ENCODE peak calls at places on chromosomes 13 and 19, in seven cellular contexts. One of them, this sample, is unnamed.

GRCh38 chr19:38111898-38112297 is 112.1 kb downstream of the DPF1 start:
- DNase-seq in heart right ventricle: no peak
- DNase-seq in breast epithelium: no peak
- DNase-seq in IMR-90: no peak
- DNase-seq in ovary: no peak
- DNase-seq in tibial artery: no peak
- DNase-seq in CD8-positive, alpha-beta memory T cell: no peak
- DNase-seq in this sample: no peak

GRCh38 chr13:97224544-97225324 is 2.6 kb downstream of the MBNL2 start:
- DNase-seq in heart right ventricle: no peak
- DNase-seq in breast epithelium: peak; percentile 68
- DNase-seq in IMR-90: peak; percentile 41
- DNase-seq in ovary: no peak
- DNase-seq in tibial artery: no peak
- DNase-seq in CD8-positive, alpha-beta memory T cell: no peak
- DNase-seq in this sample: peak; percentile 14

GRCh38 chr13:97753942-97754670 is 199.4 kb upstream of the IPO5 start:
- DNase-seq in heart right ventricle: no peak
- DNase-seq in breast epithelium: no peak
- DNase-seq in IMR-90: no peak
- DNase-seq in ovary: no peak
- DNase-seq in tibial artery: no peak
- DNase-seq in CD8-positive, alpha-beta memory T cell: no peak
- DNase-seq in this sample: no peak

GRCh38 chr13:53064721-53065120 is 36.1 kb downstream of the OLFM4 start:
- DNase-seq in heart right ventricle: no peak
- DNase-seq in breast epithelium: no peak
- DNase-seq in IMR-90: no peak
- DNase-seq in ovary: no peak
- DNase-seq in tibial artery: no peak
- DNase-seq in CD8-positive, alpha-beta memory T cell: no peak
- DNase-seq in this sample: no peak

GRCh38 chr13:80524447-80525215 is 183.7 kb upstream of the SPRY2 start:
- DNase-seq in heart right ventricle: no peak
- DNase-seq in breast epithelium: no peak
- DNase-seq in IMR-90: no peak
- DNase-seq in ovary: no peak
- DNase-seq in tibial artery: no peak
- DNase-seq in CD8-positive, alpha-beta memory T cell: no peak
- DNase-seq in this sample: no peak

GRCh38 chr19:30757836-30758617 is 385.8 kb downstream of the ZNF536 start:
- DNase-seq in heart right ventricle: no peak
- DNase-seq in breast epithelium: no peak
- DNase-seq in IMR-90: no peak
- DNase-seq in ovary: no peak
- DNase-seq in tibial artery: no peak
- DNase-seq in CD8-positive, alpha-beta memory T cell: no peak
- DNase-seq in this sample: no peak

GRCh38 chr13:42022796-42023493 is 25.5 kb upstream of the DGKH start:
- DNase-seq in heart right ventricle: no peak
- DNase-seq in breast epithelium: no peak
- DNase-seq in IMR-90: no peak
- DNase-seq in ovary: no peak
- DNase-seq in tibial artery: no peak
- DNase-seq in CD8-positive, alpha-beta memory T cell: no peak
- DNase-seq in this sample: no peak

GRCh38 chr19:13794388-13794751 is 873 bp upstream of the ZSWIM4 start:
- DNase-seq in heart right ventricle: peak; percentile 74
- DNase-seq in breast epithelium: peak; percentile 94
- DNase-seq in IMR-90: peak; percentile 96
- DNase-seq in ovary: peak; percentile 89
- DNase-seq in tibial artery: peak; percentile 88
- DNase-seq in CD8-positive, alpha-beta memory T cell: no peak
- DNase-seq in this sample: no peak

GRCh38 chr13:99516153-99516929 is 15.1 kb downstream of the TM9SF2 start:
- DNase-seq in heart right ventricle: no peak
- DNase-seq in breast epithelium: no peak
- DNase-seq in IMR-90: no peak
- DNase-seq in ovary: no peak
- DNase-seq in tibial artery: no peak
- DNase-seq in CD8-positive, alpha-beta memory T cell: no peak
- DNase-seq in this sample: no peak

GRCh38 chr19:1606138-1606651 is 933 bp upstream of the UQCR11 start:
- DNase-seq in heart right ventricle: no peak
- DNase-seq in breast epithelium: no peak
- DNase-seq in IMR-90: no peak
- DNase-seq in ovary: no peak
- DNase-seq in tibial artery: peak; percentile 28
- DNase-seq in CD8-positive, alpha-beta memory T cell: no peak
- DNase-seq in this sample: no peak

GRCh38 chr19:51156710-51157109 is 14.6 kb downstream of the SIGLEC7 start:
- DNase-seq in heart right ventricle: no peak
- DNase-seq in breast epithelium: no peak
- DNase-seq in IMR-90: no peak
- DNase-seq in ovary: no peak
- DNase-seq in tibial artery: no peak
- DNase-seq in CD8-positive, alpha-beta memory T cell: no peak
- DNase-seq in this sample: no peak
- H3K27ac ChIP-seq in heart right ventricle: no peak overlapping the region
- H3K27ac ChIP-seq in breast epithelium: no peak overlapping the region
- H3K27ac ChIP-seq in IMR-90: no peak overlapping the region
- H3K27ac ChIP-seq in ovary: no peak overlapping the region
- H3K27ac ChIP-seq in tibial artery: no peak overlapping the region
- H3K27ac ChIP-seq in CD8-positive, alpha-beta memory T cell: no peak overlapping the region
- H3K27ac ChIP-seq in this sample: no peak overlapping the region

GRCh38 chr13:85725433-85725832 is 73.8 kb downstream of the SLITRK6 start:
- DNase-seq in heart right ventricle: no peak
- DNase-seq in breast epithelium: no peak
- DNase-seq in IMR-90: no peak
- DNase-seq in ovary: no peak
- DNase-seq in tibial artery: no peak
- DNase-seq in CD8-positive, alpha-beta memory T cell: no peak
- DNase-seq in this sample: no peak

GRCh38 chr13:85724554-85725432 is 74.4 kb downstream of the SLITRK6 start:
- DNase-seq in heart right ventricle: no peak
- DNase-seq in breast epithelium: no peak
- DNase-seq in IMR-90: peak; percentile 68
- DNase-seq in ovary: no peak
- DNase-seq in tibial artery: no peak
- DNase-seq in CD8-positive, alpha-beta memory T cell: no peak
- DNase-seq in this sample: no peak

DNA sequence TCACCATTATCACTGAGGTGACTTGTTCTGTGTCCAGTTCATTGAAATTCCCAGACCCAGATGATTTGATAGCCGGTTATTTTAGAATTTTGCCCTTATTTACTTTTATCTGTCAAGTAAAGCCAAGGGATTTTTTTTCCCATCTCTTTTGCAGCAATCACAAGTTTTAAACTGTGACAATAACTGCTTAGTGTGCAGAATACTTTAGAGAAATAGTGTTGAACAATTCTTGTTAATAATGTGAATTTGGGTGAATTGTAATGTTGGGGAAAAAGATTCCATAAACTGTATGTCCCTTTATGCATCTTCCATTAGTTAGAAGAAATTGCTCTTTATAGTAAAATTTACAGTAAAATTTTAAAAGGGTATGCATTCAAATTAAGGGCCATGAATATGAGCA is 79.5 kb downstream of the SLITRK6 start:
- DNase-seq in heart right ventricle: no peak
- DNase-seq in breast epithelium: no peak
- DNase-seq in IMR-90: no peak
- DNase-seq in ovary: no peak
- DNase-seq in tibial artery: no peak
- DNase-seq in CD8-positive, alpha-beta memory T cell: no peak
- DNase-seq in this sample: no peak
- H3K9me3 ChIP-seq in heart right ventricle: no peaks in the 10 kb centered on the region
- H3K9me3 ChIP-seq in breast epithelium: no peaks in the 10 kb centered on the region
- H3K9me3 ChIP-seq in IMR-90: no peaks in the 10 kb centered on the region
- H3K9me3 ChIP-seq in ovary: no peaks in the 10 kb centered on the region
- H3K9me3 ChIP-seq in tibial artery: no peaks in the 10 kb centered on the region
- H3K9me3 ChIP-seq in CD8-positive, alpha-beta memory T cell: no peaks in the 10 kb centered on the region
- H3K9me3 ChIP-seq in this sample: no peaks in the 10 kb centered on the region

GRCh38 chr19:39970424-39970673 is 616 bp upstream of the PSMC4 start:
- DNase-seq in heart right ventricle: no peak
- DNase-seq in breast epithelium: no peak
- DNase-seq in IMR-90: no peak
- DNase-seq in ovary: no peak
- DNase-seq in tibial artery: no peak
- DNase-seq in CD8-positive, alpha-beta memory T cell: no peak
- DNase-seq in this sample: no peak

GRCh38 chr19:39967561-39967960 is 3.4 kb upstream of the PSMC4 start:
- DNase-seq in heart right ventricle: no peak
- DNase-seq in breast epithelium: no peak
- DNase-seq in IMR-90: no peak
- DNase-seq in ovary: no peak
- DNase-seq in tibial artery: no peak
- DNase-seq in CD8-positive, alpha-beta memory T cell: no peak
- DNase-seq in this sample: no peak

GRCh38 chr19:39969681-39970423 is 1.1 kb upstream of the PSMC4 start:
- DNase-seq in heart right ventricle: no peak
- DNase-seq in breast epithelium: no peak
- DNase-seq in IMR-90: no peak
- DNase-seq in ovary: no peak
- DNase-seq in tibial artery: no peak
- DNase-seq in CD8-positive, alpha-beta memory T cell: no peak
- DNase-seq in this sample: peak; percentile 2

GRCh38 chr19:39969266-39969665 is 1.7 kb upstream of the PSMC4 start:
- DNase-seq in heart right ventricle: no peak
- DNase-seq in breast epithelium: no peak
- DNase-seq in IMR-90: peak; percentile 35
- DNase-seq in ovary: no peak
- DNase-seq in tibial artery: no peak
- DNase-seq in CD8-positive, alpha-beta memory T cell: no peak
- DNase-seq in this sample: no peak

DNA sequence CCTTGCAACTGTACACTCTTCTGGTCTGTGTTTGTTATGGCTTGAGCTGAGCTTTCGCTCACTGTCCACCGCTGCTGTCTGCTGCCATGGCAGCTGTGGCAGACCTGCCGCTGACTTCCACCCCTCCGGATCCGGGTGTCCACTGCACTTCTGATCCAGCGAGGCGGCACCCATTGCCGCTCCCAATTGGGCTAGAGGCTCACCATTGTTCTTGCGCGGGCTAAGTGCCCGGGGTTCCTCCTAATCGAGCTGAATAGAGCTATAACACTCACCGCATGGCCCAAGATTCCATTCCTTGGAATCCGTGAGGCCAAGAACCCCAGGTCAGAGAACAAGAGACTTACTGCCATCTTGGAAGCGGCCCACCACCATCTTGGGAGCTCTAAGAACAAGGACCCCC is 2.2 kb upstream of the PSMC4 start:
- DNase-seq in heart right ventricle: no peak
- DNase-seq in breast epithelium: no peak
- DNase-seq in IMR-90: no peak
- DNase-seq in ovary: no peak
- DNase-seq in tibial artery: no peak
- DNase-seq in CD8-positive, alpha-beta memory T cell: no peak
- DNase-seq in this sample: no peak
- H3K27ac ChIP-seq in heart right ventricle: no peak overlapping the region
- H3K27ac ChIP-seq in breast epithelium: no peak overlapping the region
- H3K27ac ChIP-seq in IMR-90: no peak overlapping the region
- H3K27ac ChIP-seq in ovary: no peak overlapping the region
- H3K27ac ChIP-seq in tibial artery: no peak overlapping the region
- H3K27ac ChIP-seq in CD8-positive, alpha-beta memory T cell: no peak overlapping the region
- H3K27ac ChIP-seq in this sample: peak overlapping the region; percentile 94

GRCh38 chr19:54893406-54893805 is 12.5 kb upstream of the NCR1 start:
- DNase-seq in heart right ventricle: no peak
- DNase-seq in breast epithelium: no peak
- DNase-seq in IMR-90: no peak
- DNase-seq in ovary: no peak
- DNase-seq in tibial artery: no peak
- DNase-seq in CD8-positive, alpha-beta memory T cell: no peak
- DNase-seq in this sample: no peak

DNA sequence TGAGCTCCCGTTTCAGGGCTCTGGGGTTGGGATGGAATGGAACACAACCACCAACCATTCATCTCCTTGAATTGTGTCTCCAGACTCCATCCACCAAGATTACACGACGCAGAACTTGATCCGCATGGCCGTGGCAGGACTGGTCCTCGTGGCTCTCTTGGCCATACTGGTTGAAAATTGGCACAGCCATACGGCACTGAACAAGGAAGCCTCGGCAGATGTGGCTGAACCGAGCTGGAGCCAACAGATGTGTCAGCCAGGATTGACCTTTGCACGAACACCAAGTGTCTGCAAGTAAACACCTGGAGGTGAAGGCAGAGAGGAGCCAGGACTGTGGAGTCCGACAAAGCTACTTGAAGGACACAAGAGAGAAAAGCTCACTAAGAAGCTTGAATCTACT is 15.5 kb downstream of the FCAR start:
- DNase-seq in heart right ventricle: no peak
- DNase-seq in breast epithelium: no peak
- DNase-seq in IMR-90: no peak
- DNase-seq in ovary: no peak
- DNase-seq in tibial artery: no peak
- DNase-seq in CD8-positive, alpha-beta memory T cell: no peak
- DNase-seq in this sample: no peak
- H3K9me3 ChIP-seq in heart right ventricle: no peaks in the 10 kb centered on the region
- H3K9me3 ChIP-seq in breast epithelium: no peaks in the 10 kb centered on the region
- H3K9me3 ChIP-seq in IMR-90: peaks cover 22% of the 10 kb centered on the region
- H3K9me3 ChIP-seq in ovary: no peaks in the 10 kb centered on the region
- H3K9me3 ChIP-seq in tibial artery: no peaks in the 10 kb centered on the region
- H3K9me3 ChIP-seq in CD8-positive, alpha-beta memory T cell: no peaks in the 10 kb centered on the region
- H3K9me3 ChIP-seq in this sample: no peaks in the 10 kb centered on the region

GRCh38 chr13:113040031-113040430 is 65.6 kb upstream of the F7 start:
- DNase-seq in heart right ventricle: no peak
- DNase-seq in breast epithelium: no peak
- DNase-seq in IMR-90: no peak
- DNase-seq in ovary: no peak
- DNase-seq in tibial artery: no peak
- DNase-seq in CD8-positive, alpha-beta memory T cell: no peak
- DNase-seq in this sample: no peak
- H3K27ac ChIP-seq in heart right ventricle: no peak overlapping the region
- H3K27ac ChIP-seq in breast epithelium: no peak overlapping the region
- H3K27ac ChIP-seq in IMR-90: no peak overlapping the region
- H3K27ac ChIP-seq in ovary: no peak overlapping the region
- H3K27ac ChIP-seq in tibial artery: no peak overlapping the region
- H3K27ac ChIP-seq in CD8-positive, alpha-beta memory T cell: no peak overlapping the region
- H3K27ac ChIP-seq in this sample: no peak overlapping the region